ENCODE peak calls at places on chromosomes 16 and 17, in eight cellular contexts. M, S, A, J, N, G, B and Q are unnamed samples.

GRCh38 chr17:13485327-13485726 is 116.4 kb downstream of the HS3ST3A1 start:
- ATAC-seq in J (no peak), N (no peak), B (no peak), M (no peak), S (no peak), G (no peak), A (no peak), Q (no peak)

GRCh38 chr16:77919761-77920415 is 102.5 kb upstream of the CLEC3A start:
- ATAC-seq in M (no peak), G (no peak), A (no peak), S (no peak), N (no peak), J (no peak), B (no peak), Q (no peak)

GRCh38 chr16:31527617-31528287 is at the start of gene AHSP:
- ATAC-seq in J (no peak), N (no peak), M (no peak), S (no peak), G (peak; percentile 64), A (no peak), B (peak; percentile 7), Q (no peak)

GRCh38 chr16:50193594-50193993 is 40.5 kb downstream of the TENT4B start:
- ATAC-seq in A (no peak), B (no peak), G (no peak), S (peak; percentile 24), M (peak; percentile 58), J (peak; percentile 39), N (no peak), Q (no peak)

GRCh38 chr16:53881371-53881770 is 177.4 kb downstream of the FTO start:
- ATAC-seq in S (peak; percentile 97), J (no peak), G (peak; percentile 63), M (no peak), N (no peak), B (no peak), A (no peak), Q (no peak)

GRCh38 chr17:31582151-31582907 is 190.9 kb downstream of the RAB11FIP4 start:
- ATAC-seq in M (no peak), J (peak; percentile 88), S (peak; percentile 41), B (no peak), N (no peak), G (no peak), A (peak; percentile 71), Q (peak; percentile 37)

GRCh38 chr16:79001156-79001997 is 599.2 kb downstream of the MAF start:
- ATAC-seq in M (no peak), S (no peak), N (no peak), J (no peak), A (no peak), G (no peak), B (peak; percentile 95), Q (no peak)

GRCh38 chr17:9766970-9767369 is 24.4 kb downstream of the DHRS7C start:
- ATAC-seq in A (no peak), J (no peak), S (no peak), N (no peak), G (no peak), M (no peak), B (no peak), Q (no peak)

GRCh38 chr17:42681976-42682375 is 333 bp upstream of the CCR10 start:
- ATAC-seq in B (no peak), G (no peak), S (no peak), A (no peak), M (no peak), N (no peak), J (no peak), Q (no peak)

GRCh38 chr17:42680331-42680808 is 1.3 kb downstream of the CCR10 start:
- ATAC-seq in M (no peak), A (no peak), J (no peak), B (no peak), S (no peak), N (no peak), G (peak; percentile 5), Q (no peak)

GRCh38 chr17:42683407-42684031 is 1.2 kb downstream of the CNTNAP1 start:
- ATAC-seq in B (peak; percentile 21), G (no peak), M (no peak), A (peak; percentile 38), N (no peak), J (peak; percentile 13), S (no peak), Q (peak; percentile 26)

GRCh38 chr17:42684033-42684625 is 1.8 kb downstream of the CNTNAP1 start:
- ATAC-seq in M (no peak), S (no peak), G (no peak), A (peak; percentile 7), B (no peak), J (no peak), N (no peak), Q (no peak)

DNA sequence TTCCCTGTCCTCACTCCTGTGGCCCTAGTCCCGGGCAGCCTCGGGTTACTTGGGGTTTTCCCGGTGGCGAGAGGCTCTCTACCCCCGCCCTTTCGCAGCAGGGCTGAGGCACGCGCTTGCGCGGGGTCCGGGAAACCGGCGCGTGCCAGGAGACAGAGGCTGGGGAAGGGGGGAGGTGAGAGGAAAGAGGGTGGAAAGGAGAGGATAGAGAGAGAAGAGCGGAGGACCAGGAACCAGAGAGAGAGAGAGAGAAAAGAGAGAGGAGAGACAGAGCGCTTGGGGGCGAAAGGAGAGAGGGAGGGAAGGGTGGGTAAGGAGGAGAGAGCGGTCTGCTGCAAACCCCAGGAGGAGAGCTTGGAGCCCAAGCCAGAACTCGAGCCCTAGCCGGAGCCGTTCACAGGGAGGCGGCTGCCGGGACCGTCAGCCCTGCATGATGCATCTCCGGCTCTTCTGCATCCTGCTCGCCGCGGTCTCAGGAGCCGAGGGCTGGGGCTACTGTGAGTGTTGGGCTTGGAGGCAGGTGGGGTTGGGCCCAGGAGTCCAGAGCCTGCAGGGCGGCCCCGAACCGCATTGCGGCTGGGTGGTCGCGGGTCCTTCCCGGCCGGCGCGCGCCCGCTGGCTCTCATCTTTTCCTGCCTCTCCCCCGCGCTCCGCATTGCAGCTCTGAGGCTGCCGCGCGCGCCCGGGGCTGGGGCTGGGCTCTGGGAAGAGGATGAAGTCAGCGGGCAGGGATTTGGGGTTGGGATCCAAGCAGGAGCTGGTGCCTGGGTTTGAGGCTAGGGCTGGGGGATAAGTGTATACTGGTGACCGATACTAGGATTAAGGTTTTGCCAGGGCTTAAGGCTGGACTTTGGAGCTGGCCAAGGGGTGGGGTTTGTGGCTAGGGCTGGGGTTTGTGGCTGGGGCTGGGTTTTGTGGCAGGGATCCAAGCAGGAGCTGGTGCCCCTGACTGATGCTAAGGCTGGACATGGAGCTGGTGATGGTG is at the start of gene CNTNAP1:
- ATAC-seq in B (peak; percentile 15), S (peak; percentile 49), G (no peak), M (peak; percentile 7), A (no peak), J (peak; percentile 41), N (peak; percentile 31), Q (peak; percentile 12)
- H3K4me1 ChIP-seq in B (peaks cover 28% of the 10 kb centered on the region), S (peaks cover 42% of the 10 kb centered on the region), G (peaks cover 22% of the 10 kb centered on the region), M (peaks cover 51% of the 10 kb centered on the region), A (peaks cover 52% of the 10 kb centered on the region), J (peaks cover 18% of the 10 kb centered on the region), N (peaks cover 19% of the 10 kb centered on the region), Q (peaks cover 75% of the 10 kb centered on the region)

GRCh38 chr17:75840779-75841123 is 3.5 kb downstream of the UNC13D start:
- ATAC-seq in B (no peak), M (no peak), S (no peak), A (no peak), G (no peak), J (no peak), N (no peak), Q (no peak)

GRCh38 chr17:75837899-75838298 is 6.3 kb downstream of the UNC13D start:
- ATAC-seq in A (no peak), S (no peak), G (no peak), N (no peak), J (no peak), B (no peak), M (no peak), Q (no peak)

GRCh38 chr17:75836605-75837004 is 7.6 kb downstream of the UNC13D start:
- ATAC-seq in N (no peak), G (no peak), A (no peak), B (no peak), S (no peak), J (no peak), M (no peak), Q (no peak)

GRCh38 chr17:75839942-75840778 is 4.0 kb downstream of the UNC13D start:
- ATAC-seq in M (no peak), A (no peak), J (no peak), G (no peak), B (no peak), S (no peak), N (no peak), Q (no peak)

GRCh38 chr17:75838410-75838809 is 5.8 kb downstream of the UNC13D start:
- ATAC-seq in B (no peak), M (no peak), J (no peak), G (no peak), A (no peak), N (no peak), S (no peak), Q (no peak)
- TF ChIP-seq POLR2AphosphoS5 in B (no peak), M (no peak), J (no peak), G (no peak), A (no peak), N (no peak), S (no peak), Q (no peak)

DNA sequence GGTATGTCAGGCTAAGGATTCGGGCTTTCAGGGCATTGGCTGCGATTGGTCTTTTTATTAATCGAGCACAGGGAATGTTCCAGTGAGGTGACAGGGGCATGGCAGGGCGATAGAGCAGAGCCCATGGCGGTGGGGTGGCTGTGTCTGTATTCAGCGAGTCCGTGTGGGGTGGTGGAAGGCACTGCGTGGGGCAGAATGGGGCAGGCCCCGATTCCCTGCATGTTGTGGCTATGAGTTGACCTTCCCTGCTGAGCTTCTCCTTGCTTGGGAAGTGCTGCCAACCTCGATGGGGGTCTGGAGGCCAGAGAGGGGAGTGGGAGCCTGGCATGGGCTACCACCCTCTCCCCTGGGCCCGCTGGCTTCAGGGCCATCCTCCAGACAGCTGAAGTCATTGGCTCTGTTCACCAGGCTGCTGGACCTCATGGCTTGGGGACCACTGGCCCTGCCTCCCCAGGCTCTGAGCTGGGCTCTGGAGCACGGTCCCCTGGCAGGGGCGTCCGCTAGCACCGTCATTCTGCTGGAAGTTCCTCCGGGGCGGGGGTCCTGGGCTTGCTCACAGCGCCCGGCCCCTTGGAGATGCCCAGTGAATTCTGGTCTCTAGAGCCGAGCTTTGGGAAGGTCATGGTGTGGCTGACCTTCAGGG is 92.1 kb downstream of the NPIPB11 start:
- ATAC-seq in A (no peak), S (no peak), G (no peak), N (no peak), J (no peak), M (no peak), B (no peak), Q (no peak)
- H3K4me1 ChIP-seq in A (peaks cover 5% of the 10 kb centered on the region), S (peaks cover 51% of the 10 kb centered on the region), G (no peaks in the 10 kb centered on the region), N (no peaks in the 10 kb centered on the region), J (no peaks in the 10 kb centered on the region), M (peaks cover 12% of the 10 kb centered on the region), B (no peaks in the 10 kb centered on the region), Q (no peaks in the 10 kb centered on the region)

DNA sequence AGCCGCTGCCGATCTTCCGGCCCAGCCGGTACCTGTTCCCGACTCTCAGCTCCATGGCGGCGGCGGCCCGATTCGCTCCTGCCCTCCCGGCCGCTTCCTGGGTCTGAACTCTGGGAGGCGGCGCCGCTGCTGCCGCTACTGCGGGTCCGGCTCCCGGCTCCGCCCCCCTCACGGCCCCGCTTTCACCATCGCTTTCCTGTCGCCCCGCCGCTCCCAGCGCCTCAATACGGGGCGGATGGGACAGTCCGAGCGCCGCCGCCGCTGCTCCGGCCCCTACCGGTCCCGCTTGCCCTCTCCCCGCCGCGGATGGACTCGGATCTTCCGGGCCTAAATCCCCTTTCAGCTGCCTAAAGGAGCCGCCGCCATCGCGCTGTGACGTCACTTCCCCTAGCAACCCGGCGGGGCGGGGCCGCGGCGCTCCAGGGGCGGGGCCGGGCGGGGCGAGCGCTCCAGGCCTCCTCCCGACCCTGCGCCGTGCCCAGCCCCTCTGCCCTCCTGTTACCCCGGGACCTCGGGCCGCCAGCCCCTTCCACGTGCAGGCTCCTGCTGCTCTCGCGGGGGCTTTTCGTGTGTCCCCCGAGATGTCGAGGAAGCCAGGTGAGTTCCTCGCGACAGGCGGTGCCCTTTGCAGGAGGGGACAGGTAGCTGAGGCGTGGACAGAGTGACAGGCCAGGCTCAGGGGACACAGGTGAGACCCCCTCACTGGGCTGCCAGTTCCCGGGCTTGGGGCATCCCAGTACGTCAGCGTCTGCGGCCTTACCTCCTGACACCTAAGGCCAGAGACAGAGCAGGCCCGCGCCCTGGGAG is at the start of gene CSNK1D:
- ATAC-seq in A (peak; percentile 90), S (peak; percentile 83), J (peak; percentile 85), N (peak; percentile 93), B (peak; percentile 83), M (peak; percentile 90), G (peak; percentile 89), Q (peak; percentile 94)
- TF ChIP-seq POLR2AphosphoS5 in A (peak; percentile 89), S (peak; percentile 89), J (peak; percentile 71), N (peak; percentile 84), B (peak; percentile 78), M (peak; percentile 83), G (peak; percentile 50), Q (peak; percentile 95)